ENCODE peak calls at places on chromosomes 1 and 21, in seven cellular contexts. I is body of pancreas, X is uterus, M is ovary, G is lower lobe of right lung, B is transverse colon, U is dorsolateral prefrontal cortex. K is an unnamed sample.

GRCh38 chr1:12097321-12097720 is 34.2 kb downstream of the TNFRSF8 start:
- DNase-seq in I (no peak), X (no peak), M (no peak), G (no peak), B (no peak), U (no peak), K (no peak)

GRCh38 chr1:28887418-28887834 is 26.9 kb upstream of the EPB41 start:
- DNase-seq in I (peak), X (peak), M (peak), G (peak), B (peak), U (no peak), K (no peak)

GRCh38 chr1:43707191-43708005 is at the start of gene ST3GAL3:
- DNase-seq in I (peak), X (peak), M (peak), G (peak), B (peak), U (peak), K (peak)

GRCh38 chr21:36388835-36389234 is 3.6 kb downstream of the CHAF1B start:
- DNase-seq in I (peak), X (no peak), M (no peak), G (no peak), B (no peak), U (peak), K (peak)

GRCh38 chr1:119689511-119689910 is 22.2 kb upstream of the PHGDH start:
- DNase-seq in I (no peak), X (no peak), M (no peak), G (no peak), B (no peak), U (no peak), K (no peak)

GRCh38 chr21:17858764-17859163 is 39.6 kb upstream of the C21orf91 start:
- DNase-seq in I (no peak), X (no peak), M (no peak), G (no peak), B (no peak), U (peak), K (peak)

GRCh38 chr21:40719615-40720014 is 127.3 kb downstream of the DSCAM start:
- DNase-seq in I (no peak), X (no peak), M (no peak), G (no peak), B (no peak), U (no peak), K (no peak)

GRCh38 chr1:63873751-63874150 is 99.9 kb downstream of the ROR1 start:
- DNase-seq in I (no peak), X (no peak), M (no peak), G (no peak), B (no peak), U (no peak), K (no peak)

GRCh38 chr1:55958498-55958897 is 620.9 kb downstream of the PLPP3 start:
- DNase-seq in I (no peak), X (no peak), M (no peak), G (no peak), B (no peak), U (no peak), K (no peak)

GRCh38 chr21:46381521-46381920 is 57.6 kb downstream of the PCNT start:
- DNase-seq in I (no peak), X (no peak), M (no peak), G (no peak), B (no peak), U (no peak), K (no peak)

GRCh38 chr1:191608367-191608766 is 549.9 kb upstream of the RGS18 start:
- DNase-seq in I (no peak), X (no peak), M (no peak), G (no peak), B (no peak), U (no peak), K (no peak)

GRCh38 chr1:226661271-226661670 is 77.8 kb downstream of the ITPKB start:
- DNase-seq in I (no peak), X (no peak), M (no peak), G (no peak), B (no peak), U (no peak), K (no peak)

GRCh38 chr1:153827168-153827964 is 52.2 kb downstream of the SLC27A3 start:
- DNase-seq in I (no peak), X (no peak), M (no peak), G (no peak), B (no peak), U (no peak), K (no peak)

GRCh38 chr1:153833171-153833570 is 58.0 kb downstream of the SLC27A3 start:
- DNase-seq in I (no peak), X (no peak), M (no peak), G (no peak), B (no peak), U (no peak), K (no peak)

GRCh38 chr1:153832293-153832692 is 57.1 kb downstream of the SLC27A3 start:
- DNase-seq in I (no peak), X (no peak), M (no peak), G (no peak), B (no peak), U (no peak), K (no peak)
- H3K27ac ChIP-seq in I (no peak), X (no peak), M (no peak), G (no peak), B (no peak), U (no peak), K (no peak)

DNA sequence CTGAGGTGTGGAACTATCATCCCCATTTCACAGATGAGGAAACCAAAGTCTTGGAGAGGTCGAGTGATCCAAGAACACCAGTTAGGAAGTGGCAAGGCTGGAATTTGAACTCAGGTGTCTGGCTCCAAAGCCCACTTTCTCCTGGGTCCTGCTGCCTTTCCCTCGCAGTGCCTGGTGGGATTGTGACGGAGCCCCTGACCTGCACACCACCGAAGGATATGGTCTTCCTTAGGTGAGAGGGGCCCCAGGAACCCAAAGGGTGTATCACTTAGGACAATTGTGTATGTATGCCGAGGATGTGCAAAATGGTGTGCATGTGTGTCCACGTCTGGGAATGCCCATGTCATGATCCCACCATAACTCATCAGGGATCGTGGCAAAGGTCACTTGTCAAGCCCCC is 392.7 kb downstream of the MATN1 start:
- DNase-seq in I (no peak), X (no peak), M (no peak), G (no peak), B (no peak), U (no peak), K (no peak)
- H3K27ac ChIP-seq in I (no peak), X (no peak), M (no peak), G (no peak), B (no peak), U (no peak), K (no peak)

DNA sequence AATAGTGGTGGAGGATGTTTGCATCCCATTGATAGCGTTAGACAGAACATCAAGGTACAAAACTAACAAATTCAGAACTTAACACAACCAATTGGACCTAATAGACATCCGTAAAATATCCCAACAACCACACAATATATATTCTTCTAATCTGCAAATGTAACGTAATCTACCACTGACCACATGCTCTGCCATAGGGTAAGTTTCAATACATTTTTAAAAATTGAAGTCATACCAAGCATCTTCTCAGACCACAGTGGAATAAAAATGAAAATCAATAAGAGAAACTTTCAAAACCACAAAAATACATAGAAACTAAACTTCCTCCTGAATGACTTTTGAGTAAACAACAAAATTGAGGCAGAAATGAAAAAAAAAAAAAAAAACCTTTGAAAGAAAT is 1087.5 kb downstream of the KCNT2 start:
- DNase-seq in I (no peak), X (no peak), M (no peak), G (no peak), B (no peak), U (no peak), K (no peak)
- H3K27ac ChIP-seq in I (no peak), X (no peak), M (no peak), G (no peak), B (no peak), U (no peak), K (no peak)

GRCh38 chr1:234697741-234698140 is 87.8 kb upstream of the IRF2BP2 start:
- DNase-seq in I (no peak), X (no peak), M (no peak), G (no peak), B (no peak), U (no peak), K (no peak)

GRCh38 chr1:234699795-234700665 is 90.1 kb upstream of the IRF2BP2 start:
- DNase-seq in I (no peak), X (no peak), M (no peak), G (no peak), B (no peak), U (no peak), K (no peak)

GRCh38 chr1:234696986-234697385 is 87.0 kb upstream of the IRF2BP2 start:
- DNase-seq in I (no peak), X (no peak), M (no peak), G (no peak), B (no peak), U (no peak), K (no peak)

GRCh38 chr1:234696148-234696576 is 86.2 kb upstream of the IRF2BP2 start:
- DNase-seq in I (no peak), X (no peak), M (no peak), G (no peak), B (no peak), U (no peak), K (no peak)

GRCh38 chr1:234698624-234699023 is 88.6 kb upstream of the IRF2BP2 start:
- DNase-seq in I (no peak), X (no peak), M (no peak), G (no peak), B (no peak), U (no peak), K (no peak)
- H3K27ac ChIP-seq in I (no peak), X (no peak), M (no peak), G (no peak), B (no peak), U (no peak), K (no peak)

GRCh38 chr1:3081171-3081683 is 12.2 kb downstream of the PRDM16 start:
- DNase-seq in I (no peak), X (no peak), M (no peak), G (no peak), B (no peak), U (no peak), K (no peak)
- H3K27ac ChIP-seq in I (no peak), X (no peak), M (no peak), G (no peak), B (no peak), U (no peak), K (no peak)

DNA sequence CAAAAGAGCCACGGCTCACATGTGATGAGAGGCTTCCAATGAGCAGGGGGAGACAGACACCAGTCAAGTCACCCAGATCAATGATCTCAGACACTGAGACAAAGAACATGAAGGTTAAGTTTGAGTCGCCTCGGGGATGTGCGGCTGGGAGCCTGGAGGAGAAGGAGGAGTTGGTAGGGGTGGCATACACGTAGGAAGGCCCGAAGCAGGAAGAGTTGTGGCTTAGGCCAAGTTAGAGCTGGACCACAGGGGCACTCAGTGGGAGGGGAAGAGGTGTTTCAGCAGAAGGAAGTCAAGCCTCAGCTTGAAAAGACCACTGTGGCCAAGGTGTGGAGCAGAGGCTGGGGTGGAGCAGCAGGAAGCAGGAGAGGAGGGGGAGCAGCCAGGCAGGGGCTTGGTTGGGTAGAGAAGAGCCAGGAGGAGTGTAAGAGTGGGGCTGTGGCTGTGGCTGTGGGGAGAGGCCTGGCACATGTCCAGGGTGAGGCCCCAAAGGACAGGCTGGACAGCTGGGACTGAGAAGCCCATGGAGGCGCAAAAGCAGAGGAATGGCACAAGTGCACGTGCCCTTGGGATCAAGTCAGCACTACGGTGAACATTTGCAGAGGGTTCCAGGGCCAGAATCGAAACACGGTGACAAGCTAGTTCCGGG is 27.6 kb downstream of the CTNNBIP1 start:
- DNase-seq in I (no peak), X (no peak), M (no peak), G (no peak), B (no peak), U (no peak), K (no peak)
- H3K27ac ChIP-seq in I (no peak), X (no peak), M (no peak), G (no peak), B (no peak), U (no peak), K (no peak)